ENCODE peak calls at places on chromosomes 5 and 9, in seven cellular contexts. I is lower lobe of right lung; N is astrocyte; S is naive thymus-derived CD4-positive, alpha-beta T cell; K is heart right ventricle; R is psoas muscle; P is gastrocnemius medialis. G is an unnamed sample. For H3K4me1, the result is how much of the 10 kb centered on the place peaks cover.

GRCh38 chr5:104299998-104300706 is 737.6 kb upstream of the NUDT12 start:
- DNase-seq in N (no peak), S (no peak), K (no peak), P (no peak), I (no peak), R (no peak), G (no peak)

GRCh38 chr9:128190516-128191405 is 611 bp downstream of the CIZ1 start:
- DNase-seq in K (peak), P (no peak), S (no peak), I (no peak), R (no peak), N (no peak), G (no peak)

GRCh38 chr5:159263569-159263905 is 447 bp downstream of the UBLCP1 start:
- DNase-seq in P (no peak), R (no peak), S (no peak), K (no peak), I (no peak), N (peak), G (no peak)

GRCh38 chr9:133916159-133916541 is 76.0 kb downstream of the VAV2 start:
- DNase-seq in P (no peak), I (no peak), R (no peak), N (peak), S (no peak), K (no peak), G (no peak)

GRCh38 chr5:73444499-73445432 is 3.8 kb downstream of the FOXD1 start:
- DNase-seq in K (no peak), N (no peak), R (no peak), S (no peak), I (no peak), P (no peak), G (no peak)

GRCh38 chr5:639584-640213 is 27.6 kb downstream of the CEP72 start:
- DNase-seq in K (no peak), S (no peak), R (peak), I (peak), P (no peak), N (no peak), G (no peak)

GRCh38 chr9:34493972-34494535 is 28.7 kb downstream of the ENHO start:
- DNase-seq in N (peak), K (peak), R (peak), S (no peak), P (no peak), I (no peak), G (peak)

GRCh38 chr9:32431940-32432555 is 47.6 kb downstream of the ACO1 start:
- DNase-seq in N (peak), R (peak), P (no peak), K (peak), I (no peak), S (peak), G (peak)

GRCh38 chr9:125759812-125760134 is 12.6 kb downstream of the PBX3 start:
- DNase-seq in K (no peak), P (no peak), S (no peak), R (no peak), N (no peak), I (no peak), G (no peak)

GRCh38 chr5:108345541-108346171 is 36.2 kb downstream of the FBXL17 start:
- DNase-seq in N (peak), P (no peak), S (no peak), I (no peak), K (no peak), R (no peak), G (no peak)

GRCh38 chr9:93086445-93087224 is 9.4 kb upstream of the CARD19 start:
- DNase-seq in R (no peak), P (no peak), I (peak), N (no peak), K (no peak), S (no peak), G (no peak)

GRCh38 chr9:33448159-33448511 is 742 bp upstream of the AQP3 start:
- DNase-seq in I (peak), N (no peak), P (no peak), S (no peak), R (no peak), K (no peak), G (no peak)

GRCh38 chr5:54678737-54679136 is 161.2 kb downstream of the SNX18 start:
- DNase-seq in I (no peak), R (no peak), P (no peak), N (no peak), K (no peak), S (no peak), G (no peak)

GRCh38 chr9:134055981-134056461 is 11.8 kb downstream of the BRD3 start:
- DNase-seq in P (peak), K (peak), R (peak), N (peak), S (no peak), I (peak), G (peak)

GRCh38 chr5:178223828-178224335 is 8.7 kb downstream of the PHYKPL start:
- DNase-seq in K (no peak), S (no peak), P (no peak), N (no peak), R (peak), I (peak), G (no peak)

GRCh38 chr5:9189681-9190080 is 356.2 kb downstream of the SEMA5A start:
- DNase-seq in K (no peak), S (no peak), I (no peak), P (no peak), R (no peak), N (no peak), G (no peak)

GRCh38 chr5:182126-182525 is 9.2 kb upstream of the LRRC14B start:
- DNase-seq in I (no peak), N (no peak), K (no peak), R (no peak), S (no peak), P (no peak), G (no peak)

GRCh38 chr9:34362614-34363013 is 14.1 kb downstream of the MYORG start:
- DNase-seq in R (no peak), K (no peak), N (no peak), S (no peak), P (no peak), I (no peak), G (no peak)

GRCh38 chr5:80149161-80149609 is 106.7 kb downstream of the SERINC5 start:
- DNase-seq in P (no peak), K (no peak), S (no peak), R (no peak), N (no peak), I (no peak), G (no peak)

GRCh38 chr5:177049285-177049684 is 26.8 kb downstream of the ZNF346 start:
- DNase-seq in S (no peak), K (no peak), N (no peak), I (no peak), P (no peak), R (no peak), G (no peak)

GRCh38 chr9:91914404-91914803 is 35.6 kb downstream of the ROR2 start:
- DNase-seq in I (no peak), R (no peak), N (no peak), K (no peak), P (no peak), S (no peak), G (no peak)

GRCh38 chr5:160369990-160370712 is at the start of gene C1QTNF2:
- DNase-seq in R (peak), P (no peak), K (peak), S (no peak), N (peak), I (peak), G (no peak)

GRCh38 chr9:89493671-89494070 is 4.2 kb downstream of the SEMA4D start:
- DNase-seq in N (no peak), R (no peak), K (no peak), I (no peak), S (no peak), P (no peak), G (no peak)

GRCh38 chr9:124128568-124128967 is 117.0 kb downstream of the LHX2 start:
- DNase-seq in I (no peak), S (no peak), P (no peak), K (no peak), N (no peak), R (no peak), G (no peak)

GRCh38 chr9:130980526-130980925 is 28.4 kb upstream of the LAMC3 start:
- DNase-seq in P (no peak), I (no peak), K (no peak), S (no peak), R (no peak), N (no peak), G (no peak)

GRCh38 chr5:108681079-108681921 is 66.4 kb upstream of the FER start:
- DNase-seq in I (no peak), S (no peak), P (no peak), R (no peak), K (no peak), N (peak), G (no peak)

GRCh38 chr5:77971965-77972544 is 195.9 kb upstream of the TBCA start:
- DNase-seq in N (no peak), I (no peak), P (no peak), R (no peak), S (no peak), K (no peak), G (no peak)

GRCh38 chr5:168836603-168837245 is 257.6 kb upstream of the PANK3 start:
- DNase-seq in N (no peak), P (no peak), R (no peak), S (no peak), I (no peak), K (no peak), G (no peak)

GRCh38 chr5:76836181-76836580 is 13.6 kb upstream of the S100Z start:
- DNase-seq in P (no peak), N (no peak), I (no peak), R (no peak), S (no peak), K (no peak), G (no peak)

GRCh38 chr9:134696433-134696832 is 54.8 kb downstream of the COL5A1 start:
- DNase-seq in R (no peak), I (no peak), S (no peak), K (peak), N (no peak), P (no peak), G (no peak)

GRCh38 chr9:85142461-85143401 is 473.2 kb downstream of the NTRK2 start:
- DNase-seq in K (peak), I (peak), P (peak), N (no peak), R (peak), S (no peak), G (peak)

GRCh38 chr5:6448622-6449464 is at the start of gene UBE2QL1:
- DNase-seq in N (no peak), K (peak), P (no peak), R (peak), S (no peak), I (no peak), G (no peak)

GRCh38 chr9:131104016-131104740 is 7.8 kb downstream of the AIF1L start:
- DNase-seq in I (no peak), P (no peak), K (no peak), N (no peak), S (no peak), R (no peak), G (no peak)

GRCh38 chr9:92483896-92484545 is 1.7 kb upstream of the ASPN start:
- DNase-seq in R (no peak), P (no peak), I (no peak), K (no peak), N (no peak), S (no peak), G (no peak)

GRCh38 chr9:81028504-81028903 is 660.8 kb downstream of the TLE1 start:
- DNase-seq in N (peak), P (no peak), S (no peak), R (no peak), K (no peak), I (no peak), G (peak)

GRCh38 chr9:135711411-135711810 is 9.4 kb downstream of the KCNT1 start:
- DNase-seq in I (no peak), P (no peak), N (no peak), R (no peak), S (no peak), K (no peak), G (no peak)

GRCh38 chr5:156191547-156191946 is 135.4 kb upstream of the SGCD start:
- DNase-seq in S (no peak), K (no peak), N (no peak), I (no peak), P (no peak), R (no peak), G (no peak)

GRCh38 chr5:58944221-58944620 is 361.3 kb downstream of the RAB3C start:
- DNase-seq in P (no peak), I (no peak), K (no peak), N (peak), S (no peak), R (no peak), G (no peak)

DNA sequence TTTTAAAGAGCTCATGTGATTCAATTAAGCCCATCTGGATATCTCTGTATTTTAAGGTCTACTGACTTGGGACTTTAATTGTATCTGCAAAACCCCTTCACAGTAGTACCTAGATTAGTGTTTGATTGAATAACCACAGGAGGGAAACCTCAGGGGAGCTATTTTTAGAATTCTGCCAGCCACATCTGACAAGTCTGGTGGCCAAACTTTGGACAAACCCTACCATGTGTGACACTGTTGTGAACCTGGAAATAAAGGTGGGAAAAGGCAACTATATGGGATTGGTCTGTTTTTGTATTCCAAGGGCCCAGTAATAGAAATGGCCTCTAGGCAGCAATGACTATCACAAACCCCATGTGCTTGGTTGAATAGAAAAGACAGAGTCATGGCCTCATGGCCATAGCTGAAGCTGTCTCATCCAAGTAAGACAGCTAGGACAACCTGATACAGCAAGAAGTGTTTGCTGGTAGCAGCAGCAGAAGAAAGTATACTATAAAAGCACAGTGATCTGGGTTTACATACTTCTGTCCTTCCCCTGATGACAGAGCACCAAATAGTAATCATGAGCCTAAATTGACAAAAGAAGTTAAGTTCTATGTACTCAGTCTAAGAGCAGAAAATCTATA is 189.6 kb downstream of the ARHGAP26 start:
- DNase-seq in K (no peak), R (no peak), I (no peak), N (no peak), P (no peak), S (no peak), G (no peak)
- H3K4me1 ChIP-seq in K (under half), R (under half), I (under half), N (under half), P (under half), S (under half), G (under half)

GRCh38 chr5:173785421-173785820 is 102.7 kb upstream of the CPEB4 start:
- DNase-seq in K (no peak), R (no peak), S (no peak), I (no peak), P (no peak), N (no peak), G (no peak)
- H3K4me1 ChIP-seq in K (under half), R (under half), S (under half), I (under half), P (under half), N (under half), G (under half)

DNA sequence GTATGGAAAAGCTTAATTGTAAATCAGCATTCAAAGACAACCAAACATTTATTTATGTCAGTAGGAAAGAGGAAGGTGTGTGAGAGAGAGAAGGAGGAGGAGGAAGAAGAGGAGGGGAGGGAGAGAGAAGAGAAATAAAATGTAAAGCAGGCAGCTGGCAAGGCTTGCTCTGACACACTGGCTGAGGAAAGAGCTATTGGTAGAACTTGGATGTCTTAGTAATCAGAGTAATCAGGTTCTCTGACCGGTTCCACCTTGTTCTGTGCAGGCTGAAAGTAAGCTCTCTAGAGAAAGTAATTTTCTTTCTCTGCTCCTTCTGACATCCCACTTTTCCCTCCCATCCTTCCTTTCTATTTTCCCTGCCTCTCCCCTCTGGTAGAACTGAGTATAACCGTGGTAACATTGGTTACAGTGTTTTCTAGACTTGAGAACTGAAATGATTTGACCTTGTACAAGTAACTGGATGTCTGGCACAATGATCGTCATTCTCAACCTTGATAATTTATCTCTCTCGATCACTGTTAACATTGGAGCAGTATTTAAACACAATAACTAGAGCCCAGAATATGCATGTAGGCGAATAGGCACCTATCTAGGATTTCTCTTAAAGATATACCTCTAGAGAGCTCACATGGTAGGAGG is 33.3 kb downstream of the TLE4 start:
- DNase-seq in P (no peak), S (no peak), N (no peak), I (no peak), K (no peak), R (no peak), G (no peak)
- H3K4me1 ChIP-seq in P (under half), S (under half), N (under half), I (under half), K (under half), R (under half), G (under half)

GRCh38 chr5:174982381-174982780 is 258.0 kb downstream of the MSX2 start:
- DNase-seq in I (no peak), K (no peak), S (no peak), P (no peak), N (no peak), R (no peak), G (no peak)
- H3K4me1 ChIP-seq in I (under half), K (under half), S (under half), P (under half), N (under half), R (under half), G (under half)

DNA sequence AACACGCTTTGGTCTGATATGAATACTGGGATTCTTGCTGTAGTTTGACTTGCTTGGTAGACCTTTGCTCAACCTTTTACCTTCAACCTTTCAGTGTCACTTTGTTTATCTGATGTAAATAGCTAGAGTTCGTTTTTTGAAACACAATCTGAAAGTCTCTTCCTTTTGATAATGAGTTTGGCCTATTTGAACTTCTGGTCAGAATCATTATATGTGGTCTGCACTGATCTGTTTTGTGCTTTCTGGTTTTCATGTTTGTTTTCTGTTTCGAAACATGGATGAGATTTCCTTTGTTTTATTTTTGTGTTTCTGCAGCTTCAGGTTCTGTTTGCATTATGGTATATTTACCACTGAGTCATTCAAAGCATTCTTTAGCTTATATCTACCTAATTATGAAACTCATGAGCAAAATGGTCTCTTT is 217.5 kb downstream of the GABBR2 start:
- DNase-seq in N (no peak), R (no peak), S (no peak), I (no peak), K (no peak), P (no peak), G (no peak)
- H3K4me1 ChIP-seq in N (under half), R (under half), S (under half), I (under half), K (under half), P (under half), G (under half)

G was measured in tibial nerve.